ENCODE peak calls at places on chromosomes 4 and X, in eight cellular contexts. F, Y, R, W, B, N, A and G are unnamed samples. For H3K4me1, the result is how much of the 10 kb centered on the place peaks cover.

GRCh38 chrX:39063037-39063436 is 261.8 kb downstream of the MID1IP1 start:
- DNase-seq in F (peak), Y (no peak), R (no peak), W (no peak), B (no peak), N (peak), A (no peak), G (no peak)

GRCh38 chr4:54233128-54233696 is 4.1 kb downstream of the PDGFRA start:
- DNase-seq in F (peak), Y (peak), R (peak), W (peak), B (peak), N (peak), A (peak), G (peak)

GRCh38 chr4:122065149-122065548 is 87.0 kb upstream of the BLTP1 start:
- DNase-seq in F (no peak), Y (no peak), R (no peak), W (no peak), B (no peak), N (no peak), A (no peak), G (no peak)

GRCh38 chr4:151324449-151325319 is 721 bp downstream of the SH3D19 start:
- DNase-seq in F (peak), Y (no peak), R (no peak), W (peak), B (peak), N (peak), A (no peak), G (peak)

GRCh38 chr4:24659241-24659961 is 75.0 kb upstream of the DHX15 start:
- DNase-seq in F (no peak), Y (no peak), R (no peak), W (no peak), B (no peak), N (no peak), A (no peak), G (peak)

GRCh38 chrX:34813618-34814017 is 129.0 kb upstream of the FAM47B start:
- DNase-seq in F (no peak), Y (no peak), R (no peak), W (no peak), B (peak), N (no peak), A (no peak), G (peak)

GRCh38 chrX:153061732-153062131 is 5.5 kb downstream of the PNMA3 start:
- DNase-seq in F (no peak), Y (no peak), R (no peak), W (no peak), B (peak), N (no peak), A (no peak), G (peak)

GRCh38 chr4:8838911-8839431 is 32.7 kb downstream of the HMX1 start:
- DNase-seq in F (no peak), Y (no peak), R (no peak), W (peak), B (no peak), N (no peak), A (no peak), G (no peak)

GRCh38 chr4:167616471-167616870 is 382.2 kb upstream of the SPOCK3 start:
- DNase-seq in F (no peak), Y (no peak), R (no peak), W (no peak), B (no peak), N (no peak), A (no peak), G (peak)

GRCh38 chrX:17072726-17073125 is 126.3 kb downstream of the REPS2 start:
- DNase-seq in F (no peak), Y (no peak), R (no peak), W (no peak), B (no peak), N (no peak), A (no peak), G (no peak)

GRCh38 chrX:829145-829544 is 198.6 kb downstream of the SHOX start:
- DNase-seq in F (no peak), Y (no peak), R (no peak), W (no peak), B (no peak), N (no peak), A (no peak), G (no peak)

GRCh38 chrX:30156009-30156408 is 59.4 kb upstream of the MAGEB2 start:
- DNase-seq in F (no peak), Y (no peak), R (no peak), W (no peak), B (no peak), N (no peak), A (no peak), G (no peak)

GRCh38 chrX:40852573-40852972 is 117.2 kb upstream of the MED14 start:
- DNase-seq in F (no peak), Y (no peak), R (no peak), W (no peak), B (no peak), N (no peak), A (no peak), G (no peak)

GRCh38 chrX:121851033-121851432 is 803.6 kb downstream of the GLUD2 start:
- DNase-seq in F (no peak), Y (no peak), R (no peak), W (no peak), B (no peak), N (no peak), A (no peak), G (peak)

GRCh38 chr4:33780952-33781655 is 2463.2 kb downstream of the ARAP2 start:
- DNase-seq in F (no peak), Y (no peak), R (no peak), W (no peak), B (peak), N (no peak), A (no peak), G (peak)

GRCh38 chr4:39548425-39549067 is 21.3 kb upstream of the UGDH start:
- DNase-seq in F (no peak), Y (no peak), R (no peak), W (no peak), B (peak), N (no peak), A (no peak), G (peak)

GRCh38 chr4:47530801-47531200 is 45.7 kb downstream of the ATP10D start:
- DNase-seq in F (no peak), Y (no peak), R (no peak), W (no peak), B (no peak), N (no peak), A (no peak), G (no peak)
- H3K4me1 ChIP-seq in F (under half), Y (under half), R (under half), W (under half), B (under half), N (under half), A (under half), G (under half)

DNA sequence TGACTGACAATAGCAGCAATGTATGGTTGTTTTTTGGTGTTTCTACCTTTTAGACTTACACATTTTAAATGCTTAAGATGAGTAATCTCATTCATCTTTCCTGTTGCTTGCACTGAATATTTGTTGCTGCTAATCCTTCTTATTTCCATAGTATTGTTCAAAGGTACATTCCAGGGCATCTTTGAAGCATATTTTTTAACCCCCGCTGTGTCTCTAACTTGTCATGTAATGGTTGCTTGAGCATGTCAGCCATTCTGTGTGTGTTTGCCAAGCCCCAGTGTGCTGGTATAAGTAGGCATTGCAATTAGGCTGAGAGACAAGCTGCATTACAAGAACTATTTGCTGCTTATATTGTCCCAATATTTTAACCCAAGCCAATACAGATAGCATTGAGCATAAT is 87.9 kb downstream of the IL1RAPL1 start:
- DNase-seq in F (no peak), Y (no peak), R (no peak), W (no peak), B (no peak), N (no peak), A (no peak), G (no peak)
- H3K4me3 ChIP-seq in F (no peak), Y (no peak), R (no peak), W (no peak), B (no peak), N (no peak), A (no peak), G (no peak)

GRCh38 chrX:154727418-154728323 is 23.2 kb downstream of the GAB3 start:
- DNase-seq in F (peak), Y (no peak), R (no peak), W (peak), B (peak), N (no peak), A (no peak), G (peak)
- H3K4me1 ChIP-seq in F (under half), Y (under half), R (under half), W (under half), B (under half), N (under half), A (half or more), G (half or more)

GRCh38 chr4:183399616-183400015 is 44.8 kb upstream of the CDKN2AIP start:
- DNase-seq in F (no peak), Y (no peak), R (no peak), W (no peak), B (no peak), N (no peak), A (no peak), G (no peak)

GRCh38 chr4:183398298-183399129 is 45.9 kb upstream of the CDKN2AIP start:
- DNase-seq in F (peak), Y (peak), R (peak), W (peak), B (peak), N (peak), A (peak), G (peak)

GRCh38 chr4:183399166-183399565 is 45.3 kb upstream of the CDKN2AIP start:
- DNase-seq in F (no peak), Y (no peak), R (no peak), W (no peak), B (no peak), N (no peak), A (no peak), G (no peak)

GRCh38 chr4:183396187-183396738 is 48.2 kb upstream of the CDKN2AIP start:
- DNase-seq in F (no peak), Y (no peak), R (peak), W (peak), B (peak), N (no peak), A (no peak), G (no peak)

DNA sequence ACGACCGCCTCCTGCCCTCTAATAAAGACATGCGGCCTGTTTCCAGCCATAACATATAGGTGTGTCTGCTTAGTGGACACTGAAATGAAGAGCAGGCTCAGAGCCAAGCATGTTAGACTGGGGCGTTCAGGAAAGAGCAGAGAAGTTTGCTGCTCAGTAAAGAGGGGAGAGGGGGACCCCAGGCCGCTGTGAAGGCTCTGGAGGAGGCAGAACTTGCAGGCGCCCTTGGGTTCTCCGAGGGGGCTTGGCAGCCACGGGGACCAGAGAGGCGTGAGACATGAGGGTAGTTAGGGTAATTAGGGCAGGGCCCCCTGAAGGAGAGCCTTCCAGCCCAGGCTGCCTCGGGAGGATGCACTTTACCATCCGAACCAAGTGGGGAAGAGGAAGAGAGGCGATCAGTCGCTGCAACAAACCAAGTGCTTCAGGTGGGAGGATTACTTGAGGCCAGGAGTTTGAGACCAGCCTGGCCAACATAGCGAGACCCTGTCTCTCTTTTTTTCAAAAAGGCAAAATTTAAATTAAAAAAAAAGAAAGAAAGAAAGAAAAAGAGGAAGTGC is 46.6 kb upstream of the CDKN2AIP start:
- DNase-seq in F (no peak), Y (no peak), R (no peak), W (no peak), B (no peak), N (no peak), A (no peak), G (no peak)
- H3K4me3 ChIP-seq in F (peak), Y (peak), R (no peak), W (peak), B (no peak), N (peak), A (peak), G (peak)

GRCh38 chr4:1302159-1302558 is 12.5 kb downstream of the MAEA start:
- DNase-seq in F (no peak), Y (no peak), R (no peak), W (no peak), B (no peak), N (no peak), A (no peak), G (no peak)

GRCh38 chr4:1307951-1308735 is 18.5 kb downstream of the MAEA start:
- DNase-seq in F (no peak), Y (no peak), R (no peak), W (no peak), B (no peak), N (no peak), A (peak), G (no peak)

GRCh38 chr4:1305781-1306455 is 16.2 kb downstream of the MAEA start:
- DNase-seq in F (no peak), Y (no peak), R (peak), W (no peak), B (no peak), N (no peak), A (peak), G (no peak)

GRCh38 chr4:1309261-1310010 is 19.7 kb downstream of the MAEA start:
- DNase-seq in F (peak), Y (peak), R (peak), W (peak), B (peak), N (peak), A (peak), G (peak)

DNA sequence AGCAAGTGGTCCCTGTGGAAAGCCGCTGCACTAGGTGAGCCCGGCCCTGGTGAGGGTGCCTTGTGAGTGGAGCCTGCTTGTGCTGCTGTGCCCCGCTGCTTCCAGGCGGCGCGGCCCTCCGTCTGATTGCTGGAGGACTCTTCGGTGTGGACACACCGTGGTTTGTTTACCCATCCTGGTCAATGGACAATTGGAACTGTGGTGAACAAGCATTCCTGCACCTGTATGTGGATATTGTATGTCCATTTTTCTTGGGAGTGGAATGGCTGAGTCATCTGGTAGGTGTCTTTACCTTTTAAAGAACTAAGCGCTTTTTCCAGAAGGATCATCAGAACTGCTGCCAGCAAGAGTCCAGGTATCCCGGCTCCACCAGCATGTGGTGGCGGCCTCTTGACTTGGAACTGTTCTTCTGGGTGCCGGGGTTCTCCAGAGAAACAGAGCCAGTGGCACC is 15.6 kb downstream of the MAEA start:
- DNase-seq in F (no peak), Y (no peak), R (no peak), W (no peak), B (no peak), N (no peak), A (peak), G (no peak)
- H3K4me1 ChIP-seq in F (under half), Y (under half), R (under half), W (under half), B (under half), N (under half), A (under half), G (under half)

DNA sequence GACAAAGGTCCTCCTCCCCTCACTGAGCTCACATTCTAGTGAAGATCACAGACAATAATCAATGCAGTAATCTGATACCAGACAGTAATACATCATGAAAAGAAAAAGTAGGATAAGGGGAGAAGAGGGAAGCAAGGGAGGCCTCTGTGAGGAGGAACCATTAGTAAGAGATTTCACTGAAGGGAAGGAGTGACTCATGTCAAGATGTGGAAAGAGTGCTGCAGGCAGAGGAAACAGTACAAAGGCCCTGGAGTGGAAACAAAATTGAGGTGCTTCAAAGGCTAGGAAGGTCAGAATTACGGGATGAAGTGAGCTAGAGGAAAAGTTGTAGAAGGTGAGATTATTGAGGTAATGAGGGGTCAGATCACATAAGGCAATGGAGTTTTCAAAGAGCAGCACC is 38.1 kb downstream of the LAMTOR3 start:
- DNase-seq in F (no peak), Y (no peak), R (peak), W (no peak), B (peak), N (no peak), A (no peak), G (peak)
- H3K4me3 ChIP-seq in F (no peak), Y (no peak), R (peak), W (no peak), B (no peak), N (no peak), A (no peak), G (no peak)

GRCh38 chr4:77194989-77195388 is 38.0 kb downstream of the CCNG2 start:
- DNase-seq in F (no peak), Y (no peak), R (no peak), W (no peak), B (no peak), N (no peak), A (no peak), G (no peak)

GRCh38 chr4:77196866-77197265 is 39.9 kb downstream of the CCNG2 start:
- DNase-seq in F (no peak), Y (no peak), R (no peak), W (no peak), B (no peak), N (no peak), A (no peak), G (no peak)

GRCh38 chr4:77193046-77193445 is 36.0 kb downstream of the CCNG2 start:
- DNase-seq in F (no peak), Y (no peak), R (no peak), W (no peak), B (no peak), N (no peak), A (no peak), G (no peak)

GRCh38 chr4:77193511-77194236 is 36.7 kb downstream of the CCNG2 start:
- DNase-seq in F (peak), Y (peak), R (peak), W (peak), B (no peak), N (peak), A (peak), G (no peak)

DNA sequence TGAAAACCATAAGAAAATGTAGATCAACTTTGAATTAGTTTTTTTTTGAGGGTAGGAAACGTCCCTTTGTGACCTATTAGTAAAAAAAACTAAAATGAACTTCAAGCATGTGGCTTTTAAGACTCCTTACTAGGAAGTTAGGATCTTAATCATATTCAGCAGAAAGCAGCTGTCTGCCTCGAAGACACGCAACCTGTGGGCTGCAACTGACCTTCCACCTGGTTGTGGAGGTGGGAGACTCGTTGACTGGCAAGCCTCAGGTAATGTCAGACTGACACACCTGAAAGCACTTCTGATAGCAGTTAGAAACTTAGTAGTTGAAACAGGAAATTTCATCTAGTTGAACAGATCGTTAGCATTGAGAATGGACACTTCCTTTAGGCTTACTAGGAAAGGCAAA is 37.4 kb downstream of the CCNG2 start:
- DNase-seq in F (no peak), Y (no peak), R (peak), W (no peak), B (no peak), N (no peak), A (no peak), G (no peak)
- H3K4me1 ChIP-seq in F (under half), Y (under half), R (under half), W (under half), B (under half), N (under half), A (under half), G (under half)

DNA sequence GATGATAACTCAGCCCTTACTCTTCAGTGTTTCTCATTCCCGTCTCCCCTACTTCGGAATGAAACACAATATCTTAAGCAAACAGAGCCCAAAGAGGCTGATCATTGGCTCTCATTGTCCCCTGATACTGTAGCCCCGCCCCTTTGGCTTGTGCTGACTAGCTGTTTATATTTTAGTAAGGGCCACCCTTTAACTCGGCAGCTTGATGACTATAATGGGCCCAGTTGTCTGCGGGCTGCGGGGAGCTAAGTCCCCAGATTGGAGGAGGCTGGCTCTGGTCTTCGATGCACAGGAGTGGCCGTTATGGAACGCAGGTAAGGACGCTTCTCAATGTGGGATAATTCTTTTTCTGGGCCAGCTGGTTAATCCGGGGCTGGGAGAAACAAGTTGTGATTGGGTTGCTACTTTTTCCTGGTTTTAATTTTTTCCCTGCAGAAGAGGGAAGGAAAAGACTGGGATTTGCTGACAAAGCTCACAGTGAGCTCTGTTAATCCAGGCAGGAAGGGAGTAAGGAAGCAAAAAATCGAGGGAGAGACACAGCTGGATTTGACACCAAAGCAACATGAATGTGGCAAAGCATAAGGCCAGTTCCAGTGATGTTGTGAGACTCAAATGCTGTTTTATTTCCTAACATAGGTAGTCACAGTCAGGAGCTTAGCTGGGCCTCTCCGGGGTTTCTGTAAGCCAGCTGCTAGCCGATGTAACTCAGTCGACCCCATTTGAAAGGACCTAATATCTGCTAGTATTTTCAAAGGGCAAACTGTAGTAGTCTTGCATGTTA is at the start of gene TRIM2:
- DNase-seq in F (peak), Y (no peak), R (no peak), W (peak), B (peak), N (peak), A (no peak), G (no peak)
- H3K4me3 ChIP-seq in F (peak), Y (no peak), R (peak), W (no peak), B (peak), N (peak), A (no peak), G (peak)